ENCODE peak calls at places on chromosomes 3 and 15, in five cellular contexts. B, E, T, R and A are unnamed samples.

GRCh38 chr3:58074126-58074715 is 66.0 kb downstream of the FLNB start:
- DNase-seq in T (no peak), E (no peak), B (no peak), R (no peak), A (no peak)

GRCh38 chr15:74402873-74403589 is 30.7 kb downstream of the SEMA7A start:
- DNase-seq in E (no peak), T (no peak), B (no peak), R (peak), A (no peak)

GRCh38 chr15:81235781-81236507 is 39.3 kb downstream of the IL16 start:
- DNase-seq in T (peak), E (peak), R (no peak), B (peak), A (peak)

GRCh38 chr3:63067999-63068645 is 192.9 kb upstream of the CADPS start:
- DNase-seq in E (no peak), R (no peak), T (peak), B (no peak), A (peak)

GRCh38 chr3:30511524-30512278 is 94.7 kb upstream of the TGFBR2 start:
- DNase-seq in B (peak), T (peak), R (no peak), E (peak), A (peak)

GRCh38 chr3:98778383-98778782 is 15.2 kb downstream of the ST3GAL6 start:
- DNase-seq in B (no peak), E (no peak), T (peak), R (no peak), A (peak)

GRCh38 chr15:43498988-43499387 is 6.0 kb upstream of the TP53BP1 start:
- DNase-seq in E (no peak), R (no peak), B (no peak), T (no peak), A (no peak)

GRCh38 chr3:66037330-66037985 is 1.3 kb downstream of the MAGI1 start:
- DNase-seq in R (no peak), E (no peak), T (peak), B (no peak), A (no peak)

GRCh38 chr15:60649845-60650548 is 171.1 kb upstream of the ICE2 start:
- DNase-seq in B (no peak), E (no peak), T (no peak), R (no peak), A (no peak)

GRCh38 chr15:36951747-36952247 is 148.6 kb downstream of the MEIS2 start:
- DNase-seq in T (peak), B (peak), R (no peak), E (peak), A (peak)

GRCh38 chr3:185986201-185986600 is 48.4 kb upstream of the TRA2B start:
- DNase-seq in R (no peak), B (peak), T (no peak), E (no peak), A (no peak)

GRCh38 chr3:114446605-114447004 is 152.8 kb downstream of the TIGIT start:
- DNase-seq in R (no peak), E (no peak), T (no peak), B (no peak), A (no peak)

GRCh38 chr15:98904466-98905048 is 103.0 kb downstream of the PGPEP1L start:
- DNase-seq in T (peak), B (peak), R (no peak), E (no peak), A (peak)